ENCODE peak calls at places on chromosome 1, in six cellular contexts. One of them, this sample, is unnamed. For H3K27me3, the result is how much of the 10 kb centered on the place peaks cover.

GRCh38 chr1:95146637-95147036 is 29.5 kb downstream of the TLCD4 start:
- DNase-seq in GM23338: no peak
- DNase-seq in hepatocyte: no peak
- DNase-seq in endothelial cell of umbilical vein: no peak
- DNase-seq in fibroblast of lung: no peak
- DNase-seq in K562: no peak
- DNase-seq in this sample: no peak

GRCh38 chr1:165481820-165482532 is 37.0 kb upstream of the RXRG start:
- DNase-seq in GM23338: peak
- DNase-seq in hepatocyte: peak
- DNase-seq in endothelial cell of umbilical vein: peak
- DNase-seq in fibroblast of lung: peak
- DNase-seq in K562: no peak
- DNase-seq in this sample: peak

GRCh38 chr1:86339421-86339820 is 56.7 kb downstream of the ODF2L start:
- DNase-seq in GM23338: no peak
- DNase-seq in hepatocyte: no peak
- DNase-seq in endothelial cell of umbilical vein: no peak
- DNase-seq in fibroblast of lung: no peak
- DNase-seq in K562: no peak
- DNase-seq in this sample: no peak

GRCh38 chr1:225321784-225322183 is 106.1 kb downstream of the LBR start:
- DNase-seq in GM23338: no peak
- DNase-seq in hepatocyte: no peak
- DNase-seq in endothelial cell of umbilical vein: no peak
- DNase-seq in fibroblast of lung: no peak
- DNase-seq in K562: no peak
- DNase-seq in this sample: no peak

GRCh38 chr1:2343023-2343935 is 48.1 kb downstream of the MORN1 start:
- DNase-seq in GM23338: no peak
- DNase-seq in hepatocyte: no peak
- DNase-seq in endothelial cell of umbilical vein: no peak
- DNase-seq in fibroblast of lung: no peak
- DNase-seq in K562: no peak
- DNase-seq in this sample: no peak

GRCh38 chr1:39576016-39576657 is 453 bp downstream of the PABPC4 start:
- DNase-seq in GM23338: peak
- DNase-seq in hepatocyte: peak
- DNase-seq in endothelial cell of umbilical vein: peak
- DNase-seq in fibroblast of lung: peak
- DNase-seq in K562: peak
- DNase-seq in this sample: peak

GRCh38 chr1:56696663-56697062 is 51.5 kb downstream of the PRKAA2 start:
- DNase-seq in GM23338: no peak
- DNase-seq in hepatocyte: no peak
- DNase-seq in endothelial cell of umbilical vein: no peak
- DNase-seq in fibroblast of lung: no peak
- DNase-seq in K562: no peak
- DNase-seq in this sample: no peak

GRCh38 chr1:55064861-55065263 is 25.5 kb downstream of the PCSK9 start:
- DNase-seq in GM23338: no peak
- DNase-seq in hepatocyte: no peak
- DNase-seq in endothelial cell of umbilical vein: peak
- DNase-seq in fibroblast of lung: peak
- DNase-seq in K562: no peak
- DNase-seq in this sample: no peak

GRCh38 chr1:64898107-64898861 is 68.1 kb downstream of the JAK1 start:
- DNase-seq in GM23338: peak
- DNase-seq in hepatocyte: peak
- DNase-seq in endothelial cell of umbilical vein: peak
- DNase-seq in fibroblast of lung: peak
- DNase-seq in K562: peak
- DNase-seq in this sample: peak

GRCh38 chr1:75745276-75745675 is 20.8 kb downstream of the ACADM start:
- DNase-seq in GM23338: no peak
- DNase-seq in hepatocyte: no peak
- DNase-seq in endothelial cell of umbilical vein: no peak
- DNase-seq in fibroblast of lung: no peak
- DNase-seq in K562: no peak
- DNase-seq in this sample: no peak

GRCh38 chr1:201475121-201475520 is 6.1 kb upstream of the PHLDA3 start:
- DNase-seq in GM23338: no peak
- DNase-seq in hepatocyte: no peak
- DNase-seq in endothelial cell of umbilical vein: no peak
- DNase-seq in fibroblast of lung: no peak
- DNase-seq in K562: no peak
- DNase-seq in this sample: no peak

GRCh38 chr1:217149791-217150190 is 426.6 kb upstream of the ESRRG start:
- DNase-seq in GM23338: no peak
- DNase-seq in hepatocyte: no peak
- DNase-seq in endothelial cell of umbilical vein: no peak
- DNase-seq in fibroblast of lung: no peak
- DNase-seq in K562: no peak
- DNase-seq in this sample: no peak

GRCh38 chr1:17903386-17903785 is 148.3 kb downstream of the ACTL8 start:
- DNase-seq in GM23338: no peak
- DNase-seq in hepatocyte: no peak
- DNase-seq in endothelial cell of umbilical vein: no peak
- DNase-seq in fibroblast of lung: no peak
- DNase-seq in K562: no peak
- DNase-seq in this sample: no peak

GRCh38 chr1:241423541-241424479 is 66.8 kb upstream of the RGS7 start:
- DNase-seq in GM23338: peak
- DNase-seq in hepatocyte: peak
- DNase-seq in endothelial cell of umbilical vein: peak
- DNase-seq in fibroblast of lung: peak
- DNase-seq in K562: peak
- DNase-seq in this sample: peak

GRCh38 chr1:201540846-201541735 is 2.2 kb downstream of the NAV1 start:
- DNase-seq in GM23338: no peak
- DNase-seq in hepatocyte: no peak
- DNase-seq in endothelial cell of umbilical vein: no peak
- DNase-seq in fibroblast of lung: no peak
- DNase-seq in K562: no peak
- DNase-seq in this sample: no peak

GRCh38 chr1:247535402-247535801 is 838 bp downstream of the OR2C3 start:
- DNase-seq in GM23338: no peak
- DNase-seq in hepatocyte: no peak
- DNase-seq in endothelial cell of umbilical vein: no peak
- DNase-seq in fibroblast of lung: no peak
- DNase-seq in K562: no peak
- DNase-seq in this sample: no peak

GRCh38 chr1:7783178-7783711 is 846 bp upstream of the PER3 start:
- DNase-seq in GM23338: peak
- DNase-seq in hepatocyte: peak
- DNase-seq in endothelial cell of umbilical vein: peak
- DNase-seq in fibroblast of lung: peak
- DNase-seq in K562: peak
- DNase-seq in this sample: peak

GRCh38 chr1:245255783-245256182 is 101.0 kb downstream of the KIF26B start:
- DNase-seq in GM23338: no peak
- DNase-seq in hepatocyte: no peak
- DNase-seq in endothelial cell of umbilical vein: no peak
- DNase-seq in fibroblast of lung: no peak
- DNase-seq in K562: no peak
- DNase-seq in this sample: no peak

GRCh38 chr1:206067486-206068302 is 14.7 kb downstream of the RHEX start:
- DNase-seq in GM23338: no peak
- DNase-seq in hepatocyte: peak
- DNase-seq in endothelial cell of umbilical vein: no peak
- DNase-seq in fibroblast of lung: no peak
- DNase-seq in K562: no peak
- DNase-seq in this sample: no peak

GRCh38 chr1:174114788-174115448 is 44.4 kb upstream of the RABGAP1L start:
- DNase-seq in GM23338: peak
- DNase-seq in hepatocyte: peak
- DNase-seq in endothelial cell of umbilical vein: peak
- DNase-seq in fibroblast of lung: peak
- DNase-seq in K562: peak
- DNase-seq in this sample: peak

GRCh38 chr1:217089239-217090014 is 366.2 kb upstream of the ESRRG start:
- DNase-seq in GM23338: peak
- DNase-seq in hepatocyte: peak
- DNase-seq in endothelial cell of umbilical vein: no peak
- DNase-seq in fibroblast of lung: peak
- DNase-seq in K562: no peak
- DNase-seq in this sample: no peak

GRCh38 chr1:233440952-233441401 is 113.5 kb downstream of the MAP3K21 start:
- DNase-seq in GM23338: peak
- DNase-seq in hepatocyte: peak
- DNase-seq in endothelial cell of umbilical vein: peak
- DNase-seq in fibroblast of lung: peak
- DNase-seq in K562: peak
- DNase-seq in this sample: peak

GRCh38 chr1:10065344-10065685 is 32.6 kb downstream of the UBE4B start:
- DNase-seq in GM23338: peak
- DNase-seq in hepatocyte: peak
- DNase-seq in endothelial cell of umbilical vein: peak
- DNase-seq in fibroblast of lung: no peak
- DNase-seq in K562: peak
- DNase-seq in this sample: no peak

GRCh38 chr1:178122283-178122682 is 28.4 kb downstream of the RASAL2 start:
- DNase-seq in GM23338: no peak
- DNase-seq in hepatocyte: no peak
- DNase-seq in endothelial cell of umbilical vein: no peak
- DNase-seq in fibroblast of lung: peak
- DNase-seq in K562: no peak
- DNase-seq in this sample: no peak

GRCh38 chr1:199688133-199688676 is 339.3 kb upstream of the NR5A2 start:
- DNase-seq in GM23338: peak
- DNase-seq in hepatocyte: no peak
- DNase-seq in endothelial cell of umbilical vein: peak
- DNase-seq in fibroblast of lung: no peak
- DNase-seq in K562: no peak
- DNase-seq in this sample: no peak

DNA sequence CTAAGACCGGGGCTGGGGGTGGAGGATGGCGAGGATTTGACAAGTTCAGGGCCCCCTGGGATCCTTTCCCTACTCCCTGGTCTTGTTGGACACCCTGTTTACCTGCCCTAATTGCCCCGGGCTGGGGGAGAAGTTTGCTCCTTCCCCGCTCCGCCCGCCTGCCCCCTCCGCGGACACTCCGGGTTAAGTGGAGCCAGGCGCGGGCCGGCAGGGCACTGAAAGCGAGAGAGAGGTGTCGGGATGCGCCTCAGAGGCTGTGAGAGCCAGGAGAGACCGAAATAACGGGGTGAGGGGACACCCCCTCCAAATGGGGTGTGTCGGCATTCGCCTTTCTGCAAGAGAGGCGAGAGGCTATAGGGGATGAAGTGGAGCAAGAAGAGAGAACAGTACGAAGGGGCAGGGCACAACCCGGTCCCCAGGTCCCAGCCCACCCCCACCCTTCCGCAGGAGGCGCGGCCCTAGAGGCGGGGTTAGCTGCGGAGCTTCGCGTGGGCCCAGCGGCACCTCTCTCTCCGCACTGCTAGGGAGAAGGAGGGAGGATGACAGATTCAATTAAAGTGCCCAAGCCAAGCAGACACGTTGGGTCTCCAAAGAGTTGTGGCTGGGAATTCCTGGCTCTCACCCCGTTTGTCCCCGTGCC is 3.8 kb downstream of the EFNA3 start:
- DNase-seq in GM23338: no peak
- DNase-seq in hepatocyte: no peak
- DNase-seq in endothelial cell of umbilical vein: no peak
- DNase-seq in fibroblast of lung: no peak
- DNase-seq in K562: no peak
- DNase-seq in this sample: no peak
- TF ChIP-seq EZH2 in GM23338: peak
- TF ChIP-seq EZH2 in hepatocyte: peak
- TF ChIP-seq EZH2 in endothelial cell of umbilical vein: peak
- TF ChIP-seq EZH2 in fibroblast of lung: peak
- TF ChIP-seq EZH2 in K562: no peak
- TF ChIP-seq EZH2 in this sample: no peak

GRCh38 chr1:228740543-228740942 is 5.3 kb downstream of the RHOU start:
- DNase-seq in GM23338: no peak
- DNase-seq in hepatocyte: no peak
- DNase-seq in endothelial cell of umbilical vein: no peak
- DNase-seq in fibroblast of lung: no peak
- DNase-seq in K562: no peak
- DNase-seq in this sample: no peak
- H3K27me3 ChIP-seq in GM23338: under half
- H3K27me3 ChIP-seq in hepatocyte: under half
- H3K27me3 ChIP-seq in endothelial cell of umbilical vein: under half
- H3K27me3 ChIP-seq in fibroblast of lung: under half
- H3K27me3 ChIP-seq in K562: under half
- H3K27me3 ChIP-seq in this sample: under half

DNA sequence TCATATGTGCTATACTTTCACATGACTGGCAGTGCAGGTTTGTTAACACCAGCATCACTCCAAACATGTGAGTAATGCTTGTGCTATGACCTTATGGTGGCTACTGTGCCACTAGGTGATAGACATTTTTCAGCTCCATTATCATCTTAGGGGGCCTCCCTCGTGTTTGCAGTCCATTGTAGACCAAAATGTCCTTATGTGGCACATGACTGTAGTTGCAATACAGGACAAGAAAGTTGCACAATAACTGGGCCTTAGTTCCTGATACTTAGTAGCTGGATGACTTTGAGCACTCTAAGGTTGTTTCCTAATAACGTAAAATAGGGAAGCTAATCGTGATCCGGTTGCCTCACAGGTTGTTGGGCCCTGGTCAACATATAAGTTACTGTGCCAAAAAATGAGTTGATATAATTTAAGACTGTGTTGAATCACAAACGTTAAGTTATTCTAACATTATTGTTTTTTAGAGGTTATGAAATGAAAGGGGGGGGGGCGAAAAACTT is 511 bp upstream of the SNX27 start:
- DNase-seq in GM23338: no peak
- DNase-seq in hepatocyte: peak
- DNase-seq in endothelial cell of umbilical vein: no peak
- DNase-seq in fibroblast of lung: peak
- DNase-seq in K562: no peak
- DNase-seq in this sample: peak
- H3K27ac ChIP-seq in GM23338: no peak
- H3K27ac ChIP-seq in hepatocyte: peak
- H3K27ac ChIP-seq in endothelial cell of umbilical vein: no peak
- H3K27ac ChIP-seq in fibroblast of lung: peak
- H3K27ac ChIP-seq in K562: peak
- H3K27ac ChIP-seq in this sample: peak

GRCh38 chr1:161044535-161044907 is 1.3 kb downstream of the USF1 start:
- DNase-seq in GM23338: peak
- DNase-seq in hepatocyte: no peak
- DNase-seq in endothelial cell of umbilical vein: no peak
- DNase-seq in fibroblast of lung: peak
- DNase-seq in K562: no peak
- DNase-seq in this sample: no peak
- TF ChIP-seq EZH2 in GM23338: no peak
- TF ChIP-seq EZH2 in hepatocyte: no peak
- TF ChIP-seq EZH2 in endothelial cell of umbilical vein: no peak
- TF ChIP-seq EZH2 in fibroblast of lung: no peak
- TF ChIP-seq EZH2 in K562: no peak
- TF ChIP-seq EZH2 in this sample: no peak